ENCODE peak calls at places on chromosomes 5 and 9, in ten cellular contexts. K is PC-3; Z is astrocyte; W is cardiac muscle cell; O is CD4-positive, CD25-positive, alpha-beta regulatory T cell; A is heart right ventricle; S is A549; C is iPS DF 6.9; I is K562; F is OCI-LY7. V is an unnamed sample. For H3K4me1, the result is how much of the 10 kb centered on the place peaks cover.

GRCh38 chr5:147481857-147482256 is 28.0 kb downstream of the DPYSL3 start:
- DNase-seq in K (no peak), Z (peak), W (no peak), O (no peak), A (no peak), S (no peak), C (no peak), I (no peak), F (no peak), V (no peak)

GRCh38 chr5:137205237-137205636 is 293.9 kb downstream of the SPOCK1 start:
- DNase-seq in K (peak), Z (peak), W (no peak), O (no peak), A (no peak), S (no peak), C (no peak), I (no peak), F (no peak), V (no peak)

GRCh38 chr9:18493361-18494015 is 19.5 kb downstream of the ADAMTSL1 start:
- DNase-seq in K (peak), Z (peak), W (no peak), O (no peak), A (no peak), S (no peak), C (no peak), I (no peak), F (no peak), V (no peak)

GRCh38 chr9:278651-279050 is 64.0 kb downstream of the DOCK8 start:
- DNase-seq in K (no peak), Z (no peak), W (no peak), O (peak), A (no peak), S (no peak), C (no peak), I (no peak), F (no peak), V (no peak)

GRCh38 chr5:55570026-55570425 is 35.3 kb upstream of the PLPP1 start:
- DNase-seq in K (no peak), Z (peak), W (no peak), O (no peak), A (no peak), S (no peak), C (no peak), I (no peak), F (no peak), V (no peak)

GRCh38 chr5:127410906-127411780 is 106.3 kb upstream of the PRRC1 start:
- DNase-seq in K (no peak), Z (no peak), W (no peak), O (no peak), A (no peak), S (no peak), C (no peak), I (no peak), F (no peak), V (no peak)

GRCh38 chr9:79247021-79247420 is 324.7 kb upstream of the TLE4 start:
- DNase-seq in K (no peak), Z (no peak), W (no peak), O (no peak), A (no peak), S (no peak), C (no peak), I (no peak), F (no peak), V (no peak)

GRCh38 chr9:132412089-132412488 is 2.1 kb downstream of the CFAP77 start:
- DNase-seq in K (peak), Z (no peak), W (peak), O (no peak), A (no peak), S (no peak), C (no peak), I (peak), F (peak), V (no peak)

GRCh38 chr5:1152771-1153282 is 41.0 kb upstream of the SLC12A7 start:
- DNase-seq in K (peak), Z (no peak), W (no peak), O (no peak), A (no peak), S (no peak), C (no peak), I (no peak), F (no peak), V (no peak)

GRCh38 chr5:149406203-149406978 is 27.3 kb upstream of the IL17B start:
- DNase-seq in K (no peak), Z (peak), W (no peak), O (no peak), A (peak), S (no peak), C (no peak), I (peak), F (no peak), V (peak)

GRCh38 chr9:127721391-127721821 is 5.5 kb downstream of the TTC16 start:
- DNase-seq in K (peak), Z (no peak), W (no peak), O (no peak), A (no peak), S (peak), C (no peak), I (no peak), F (no peak), V (no peak)

GRCh38 chr9:13911473-13911872 is 402.5 kb downstream of the NFIB start:
- DNase-seq in K (no peak), Z (no peak), W (no peak), O (no peak), A (no peak), S (no peak), C (no peak), I (no peak), F (no peak), V (no peak)

GRCh38 chr9:35920004-35920658 is 10.8 kb downstream of the SPAAR start:
- DNase-seq in K (no peak), Z (no peak), W (no peak), O (no peak), A (no peak), S (no peak), C (no peak), I (no peak), F (no peak), V (no peak)

GRCh38 chr9:133517711-133518110 is 7.0 kb downstream of the MYMK start:
- DNase-seq in K (no peak), Z (no peak), W (no peak), O (no peak), A (no peak), S (no peak), C (no peak), I (no peak), F (no peak), V (no peak)

GRCh38 chr5:144247131-144247530 is 76.5 kb downstream of the KCTD16 start:
- DNase-seq in K (no peak), Z (no peak), W (peak), O (no peak), A (no peak), S (no peak), C (no peak), I (no peak), F (no peak), V (no peak)

GRCh38 chr5:14469485-14470377 is 111.9 kb upstream of the OTULINL start:
- DNase-seq in K (no peak), Z (no peak), W (no peak), O (no peak), A (no peak), S (no peak), C (no peak), I (no peak), F (no peak), V (no peak)

GRCh38 chr9:87685871-87686519 is 39.9 kb upstream of the CTSL start:
- DNase-seq in K (no peak), Z (no peak), W (no peak), O (no peak), A (no peak), S (no peak), C (no peak), I (no peak), F (no peak), V (peak)

GRCh38 chr5:159825551-159826051 is 90.7 kb upstream of the ADRA1B start:
- DNase-seq in K (peak), Z (peak), W (no peak), O (no peak), A (no peak), S (no peak), C (no peak), I (no peak), F (no peak), V (no peak)

GRCh38 chr5:139389701-139390638 is at the start of gene MZB1:
- DNase-seq in K (no peak), Z (no peak), W (no peak), O (no peak), A (no peak), S (no peak), C (no peak), I (no peak), F (peak), V (no peak)

GRCh38 chr9:80615964-80616363 is 1044.2 kb downstream of the TLE4 start:
- DNase-seq in K (no peak), Z (peak), W (no peak), O (no peak), A (no peak), S (no peak), C (no peak), I (no peak), F (no peak), V (no peak)

GRCh38 chr5:39214912-39215709 is 4.3 kb downstream of the FYB1 start:
- DNase-seq in K (no peak), Z (no peak), W (no peak), O (peak), A (no peak), S (no peak), C (no peak), I (no peak), F (no peak), V (no peak)

GRCh38 chr5:80231243-80231642 is 24.6 kb downstream of the SERINC5 start:
- DNase-seq in K (peak), Z (peak), W (no peak), O (no peak), A (no peak), S (no peak), C (no peak), I (no peak), F (no peak), V (no peak)

GRCh38 chr9:72703574-72703973 is 182.2 kb downstream of the TMC1 start:
- DNase-seq in K (no peak), Z (peak), W (no peak), O (no peak), A (no peak), S (no peak), C (no peak), I (no peak), F (no peak), V (no peak)

DNA sequence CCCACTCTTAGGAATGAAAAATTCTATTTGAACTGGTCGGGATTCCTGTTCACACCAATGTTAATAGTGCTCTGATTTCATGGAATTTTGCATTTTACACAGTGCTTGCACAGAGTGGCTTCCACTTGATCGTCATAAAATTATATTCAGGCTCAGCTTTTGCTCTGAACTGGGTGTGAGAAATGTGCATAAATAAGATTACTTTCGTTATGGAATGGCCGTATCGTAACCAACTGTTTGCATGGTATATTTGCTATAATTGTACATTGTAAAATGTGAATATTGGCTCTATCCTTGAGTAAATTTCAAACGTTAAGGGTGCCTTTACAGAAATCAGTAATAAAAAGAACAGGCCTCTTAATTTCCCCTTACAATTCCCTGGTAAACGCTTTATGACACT is 240.9 kb downstream of the RFK start:
- DNase-seq in K (no peak), Z (no peak), W (no peak), O (no peak), A (no peak), S (no peak), C (no peak), I (no peak), F (no peak), V (no peak)
- H3K4me1 ChIP-seq in K (under half), Z (under half), W (under half), O (under half), A (under half), S (under half), C (under half), I (under half), F (under half), V (under half)

DNA sequence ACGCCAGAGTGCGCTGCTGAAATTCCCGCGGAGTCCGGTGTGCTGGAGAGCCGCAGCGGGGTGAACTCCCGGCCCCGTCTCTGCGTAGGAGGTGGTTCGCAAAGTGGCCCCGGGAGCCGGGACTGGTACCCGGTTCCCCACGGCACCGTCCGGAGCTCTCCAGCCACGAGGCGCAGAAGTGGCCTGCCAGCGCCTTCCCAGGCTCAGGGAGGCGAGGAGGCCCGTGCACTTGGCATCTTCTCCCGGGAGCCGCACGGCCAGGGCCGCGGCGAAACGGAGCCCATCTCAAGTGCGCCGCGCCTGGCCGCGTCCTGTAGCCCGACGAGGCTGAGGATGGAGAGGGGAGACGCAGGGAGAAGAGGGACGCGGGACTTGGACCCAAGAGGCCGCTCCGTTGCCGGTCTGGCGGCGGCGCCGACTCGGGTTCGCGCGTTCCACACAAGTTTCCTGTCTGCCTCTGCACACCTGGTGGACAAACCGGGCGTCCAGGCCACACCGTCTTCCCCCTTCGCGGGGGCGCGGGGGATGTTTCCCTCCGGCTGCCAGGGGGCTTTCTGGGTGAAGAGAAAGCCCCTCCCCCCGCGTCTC is 1.0 kb upstream of the IRX1 start:
- DNase-seq in K (no peak), Z (peak), W (peak), O (no peak), A (no peak), S (no peak), C (no peak), I (no peak), F (no peak), V (no peak)
- H3K4me3 ChIP-seq in K (no peak), Z (peak), W (peak), O (no peak), A (peak), S (no peak), C (peak), I (no peak), F (no peak), V (peak)

GRCh38 chr5:143194206-143194605 is 209.3 kb downstream of the NR3C1 start:
- DNase-seq in K (no peak), Z (no peak), W (no peak), O (no peak), A (no peak), S (no peak), C (no peak), I (no peak), F (no peak), V (no peak)
- H3K4me1 ChIP-seq in K (under half), Z (under half), W (under half), O (under half), A (under half), S (under half), C (under half), I (under half), F (under half), V (under half)

GRCh38 chr5:32029291-32029690 is 144.8 kb downstream of the GOLPH3 start:
- DNase-seq in K (peak), Z (peak), W (no peak), O (no peak), A (no peak), S (no peak), C (no peak), I (no peak), F (no peak), V (no peak)

GRCh38 chr5:32030226-32030625 is 143.9 kb downstream of the GOLPH3 start:
- DNase-seq in K (no peak), Z (peak), W (no peak), O (no peak), A (no peak), S (no peak), C (no peak), I (no peak), F (no peak), V (no peak)

GRCh38 chr5:32024751-32025150 is 149.4 kb downstream of the GOLPH3 start:
- DNase-seq in K (no peak), Z (no peak), W (no peak), O (no peak), A (no peak), S (no peak), C (no peak), I (no peak), F (no peak), V (no peak)

GRCh38 chr5:32027717-32028321 is 146.3 kb downstream of the GOLPH3 start:
- DNase-seq in K (peak), Z (peak), W (peak), O (no peak), A (peak), S (peak), C (no peak), I (no peak), F (no peak), V (peak)

GRCh38 chr5:32027093-32027716 is 146.9 kb downstream of the GOLPH3 start:
- DNase-seq in K (no peak), Z (peak), W (no peak), O (no peak), A (no peak), S (no peak), C (no peak), I (no peak), F (no peak), V (no peak)
- H3K4me3 ChIP-seq in K (no peak), Z (peak), W (no peak), O (no peak), A (no peak), S (no peak), C (no peak), I (no peak), F (no peak), V (no peak)

GRCh38 chr9:109270971-109271900 is 49.6 kb downstream of the EPB41L4B start:
- DNase-seq in K (no peak), Z (no peak), W (no peak), O (no peak), A (no peak), S (no peak), C (no peak), I (no peak), F (peak), V (no peak)

GRCh38 chr9:109264865-109265532 is 55.9 kb downstream of the EPB41L4B start:
- DNase-seq in K (peak), Z (no peak), W (no peak), O (no peak), A (peak), S (no peak), C (no peak), I (no peak), F (no peak), V (no peak)

GRCh38 chr9:109269839-109270238 is 51.0 kb downstream of the EPB41L4B start:
- DNase-seq in K (no peak), Z (no peak), W (no peak), O (no peak), A (no peak), S (no peak), C (no peak), I (no peak), F (no peak), V (no peak)

GRCh38 chr9:109270441-109270840 is 50.4 kb downstream of the EPB41L4B start:
- DNase-seq in K (no peak), Z (no peak), W (no peak), O (no peak), A (no peak), S (no peak), C (no peak), I (no peak), F (no peak), V (no peak)

GRCh38 chr9:109267555-109267954 is 53.3 kb downstream of the EPB41L4B start:
- DNase-seq in K (no peak), Z (no peak), W (no peak), O (no peak), A (no peak), S (no peak), C (no peak), I (no peak), F (no peak), V (no peak)
- H3K4me1 ChIP-seq in K (under half), Z (under half), W (under half), O (under half), A (under half), S (under half), C (under half), I (under half), F (under half), V (under half)

GRCh38 chr5:61505281-61505680 is 173.2 kb downstream of the ZSWIM6 start:
- DNase-seq in K (no peak), Z (no peak), W (no peak), O (no peak), A (no peak), S (no peak), C (no peak), I (no peak), F (no peak), V (no peak)
- H3K4me3 ChIP-seq in K (no peak), Z (no peak), W (no peak), O (no peak), A (no peak), S (no peak), C (no peak), I (no peak), F (no peak), V (no peak)